ENCODE peak calls at places on chromosome 20, in four cellular contexts. Q is tibial nerve, L is esophagus muscularis mucosa, I is heart right ventricle. C is an unnamed sample.

GRCh38 chr20:59145926-59146800 is 17.5 kb upstream of the ZNF831 start:
- DNase-seq in L (no peak), Q (no peak), I (no peak), C (no peak)

GRCh38 chr20:13922241-13922640 is 68.2 kb downstream of the SEL1L2 start:
- DNase-seq in Q (no peak), I (no peak), L (no peak), C (no peak)

GRCh38 chr20:61451009-61451408 is 198.9 kb downstream of the CDH4 start:
- DNase-seq in I (no peak), Q (no peak), L (no peak), C (no peak)

GRCh38 chr20:58597021-58597940 is 53.8 kb upstream of the STX16 start:
- DNase-seq in Q (peak), I (peak), L (no peak), C (no peak)

GRCh38 chr20:63223826-63224207 is 7.9 kb upstream of the YTHDF1 start:
- DNase-seq in L (no peak), Q (no peak), I (no peak), C (no peak)

GRCh38 chr20:19828233-19828632 is 70.2 kb downstream of the RIN2 start:
- DNase-seq in I (no peak), Q (no peak), L (no peak), C (peak)

GRCh38 chr20:3238616-3239025 is 369 bp downstream of the SLC4A11 start:
- DNase-seq in L (no peak), Q (no peak), I (peak), C (no peak)

GRCh38 chr20:18006684-18007083 is 37.9 kb downstream of the MGME1 start:
- DNase-seq in L (no peak), Q (no peak), I (no peak), C (no peak)

GRCh38 chr20:10680571-10680970 is 6.8 kb upstream of the JAG1 start:
- DNase-seq in L (no peak), I (no peak), Q (no peak), C (no peak)

GRCh38 chr20:4006640-4007039 is 8.7 kb downstream of the RNF24 start:
- DNase-seq in I (peak), Q (no peak), L (no peak), C (no peak)

GRCh38 chr20:63966944-63967322 is 2.8 kb downstream of the ZNF512B start:
- DNase-seq in L (no peak), Q (no peak), I (no peak), C (no peak)

GRCh38 chr20:57727863-57728262 is 18.0 kb upstream of the PMEPA1 start:
- DNase-seq in L (no peak), I (no peak), Q (no peak), C (no peak)

DNA sequence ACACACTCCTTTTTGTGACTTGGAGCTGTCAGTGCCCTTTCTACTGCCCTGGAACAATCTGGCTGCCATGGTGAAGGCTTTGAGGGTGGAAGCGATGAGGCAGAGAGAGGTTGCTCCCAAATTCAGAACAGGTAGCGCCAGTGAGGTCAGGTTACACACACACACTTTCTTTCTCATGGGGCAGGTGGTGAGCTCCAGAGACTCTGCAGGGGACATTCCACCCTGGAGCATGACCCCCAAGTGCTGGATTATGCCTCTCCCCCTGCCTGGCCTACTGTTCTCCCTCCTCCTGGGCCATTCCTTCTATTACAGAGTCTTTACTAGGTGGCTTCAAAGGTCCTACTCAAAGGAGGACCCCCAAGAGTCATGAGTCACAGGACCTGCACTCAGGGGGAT is 98.0 kb downstream of the EYA2 start:
- DNase-seq in L (no peak), I (no peak), Q (no peak), C (no peak)
- H3K27ac ChIP-seq in L (no peak), I (no peak), Q (no peak), C (no peak)

GRCh38 chr20:38649275-38649891 is 47.8 kb downstream of the ARHGAP40 start:
- DNase-seq in Q (no peak), I (no peak), L (no peak), C (peak)
- TF ChIP-seq CTCF in Q (no peak), I (peak), L (peak), C (peak)

GRCh38 chr20:44737116-44737515 is 8.5 kb upstream of the KCNK15 start:
- DNase-seq in L (no peak), I (no peak), Q (no peak), C (no peak)

GRCh38 chr20:44738779-44739477 is 6.7 kb upstream of the KCNK15 start:
- DNase-seq in L (no peak), I (no peak), Q (peak), C (peak)

GRCh38 chr20:44734938-44735337 is 10.7 kb upstream of the KCNK15 start:
- DNase-seq in Q (no peak), I (no peak), L (no peak), C (peak)

GRCh38 chr20:44735816-44736169 is 9.9 kb upstream of the KCNK15 start:
- DNase-seq in Q (no peak), L (no peak), I (no peak), C (no peak)

GRCh38 chr20:44736170-44737021 is 9.3 kb upstream of the KCNK15 start:
- DNase-seq in Q (peak), I (no peak), L (no peak), C (peak)
- H3K4me3 ChIP-seq in Q (no peak), I (no peak), L (no peak), C (no peak)

DNA sequence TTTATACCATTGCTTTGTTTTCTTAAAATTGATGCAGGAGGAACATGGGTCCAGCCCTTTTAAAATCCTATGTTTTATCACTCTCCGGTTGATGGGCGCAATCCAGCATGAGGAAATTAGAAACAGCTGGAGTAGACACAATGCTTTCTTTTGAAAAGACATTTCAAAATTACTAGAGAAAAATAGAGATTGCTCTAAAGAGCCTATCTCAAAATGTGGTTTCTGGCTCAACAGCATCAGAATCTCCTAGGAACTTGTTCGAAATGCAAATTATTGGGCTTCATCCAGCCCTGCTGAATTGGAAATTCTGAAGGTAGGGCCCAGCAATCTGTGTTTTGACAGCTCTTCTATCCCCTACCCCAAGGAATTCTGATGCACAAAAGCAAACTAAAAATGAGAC is 190.8 kb upstream of the BMP2 start:
- DNase-seq in L (no peak), Q (no peak), I (no peak), C (peak)
- H3K27ac ChIP-seq in L (no peak), Q (no peak), I (no peak), C (peak)

DNA sequence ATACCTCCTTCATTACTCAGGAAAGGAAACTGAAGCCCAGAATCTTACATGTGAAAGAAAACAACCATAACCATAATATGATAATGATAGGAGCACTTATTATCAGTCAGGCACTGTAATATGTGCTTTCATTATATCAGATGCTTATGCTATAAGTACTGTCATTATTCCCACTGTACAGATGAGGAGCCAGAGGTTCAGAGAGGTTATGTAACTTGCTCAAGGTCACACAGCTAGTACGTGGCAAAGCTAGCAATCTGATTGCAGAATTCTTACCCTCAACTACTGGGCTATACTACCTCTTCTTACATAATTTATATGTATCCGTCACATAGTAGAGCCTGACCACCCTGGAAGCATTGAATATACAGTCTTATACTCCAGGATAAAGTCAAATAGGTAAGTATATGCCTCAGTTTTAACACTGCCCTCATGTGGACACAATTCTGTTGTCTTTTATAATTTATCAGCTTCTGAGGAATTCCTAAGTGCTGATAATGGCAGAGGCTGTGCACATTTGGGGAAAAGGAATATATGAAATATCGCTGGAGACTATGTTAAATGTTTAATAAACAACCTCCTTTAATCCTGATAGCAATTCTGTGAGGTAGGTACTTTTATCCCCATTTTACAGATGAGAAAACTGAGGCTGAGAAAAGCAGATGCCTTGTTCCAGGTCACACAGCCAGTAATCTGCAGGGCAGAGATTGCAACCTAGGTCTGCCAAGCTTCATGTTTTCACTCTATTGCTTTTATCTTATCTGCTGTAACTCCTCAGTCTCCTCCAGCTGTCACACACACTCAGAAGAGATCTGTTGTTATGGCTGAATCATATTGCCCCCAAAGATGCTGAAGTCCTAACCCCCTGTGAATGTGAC is 13.4 kb downstream of the BCAS1 start:
- DNase-seq in L (no peak), I (no peak), Q (no peak), C (no peak)
- TF ChIP-seq CTCF in L (no peak), I (no peak), Q (no peak), C (no peak)

C was measured in brain microvascular endothelial cell.